ENCODE peak calls at places on chromosomes 7 and 10, in seven cellular contexts. One of them, this sample, is unnamed.

GRCh38 chr10:78523453-78523852 is 489.8 kb downstream of the RPS24 start:
- DNase-seq in NCI-H1105: no peak
- DNase-seq in cardiac muscle cell: no peak
- DNase-seq in NCI-H2171 treated with DMSO at 0.1 percent for 48 hours: no peak
- DNase-seq in neuronal stem cell: no peak
- DNase-seq in endodermal cell: peak
- DNase-seq in brain pericyte: no peak
- DNase-seq in this sample: no peak

GRCh38 chr7:115679423-115679822 is 351.1 kb downstream of the TFEC start:
- DNase-seq in NCI-H1105: no peak
- DNase-seq in cardiac muscle cell: no peak
- DNase-seq in NCI-H2171 treated with DMSO at 0.1 percent for 48 hours: no peak
- DNase-seq in neuronal stem cell: no peak
- DNase-seq in endodermal cell: no peak
- DNase-seq in brain pericyte: no peak
- DNase-seq in this sample: no peak

GRCh38 chr7:47153076-47153475 is 428.8 kb downstream of the TNS3 start:
- DNase-seq in NCI-H1105: peak
- DNase-seq in cardiac muscle cell: peak
- DNase-seq in NCI-H2171 treated with DMSO at 0.1 percent for 48 hours: peak
- DNase-seq in neuronal stem cell: no peak
- DNase-seq in endodermal cell: no peak
- DNase-seq in brain pericyte: peak
- DNase-seq in this sample: peak

GRCh38 chr7:33614357-33615132 is 290.8 kb upstream of the BMPER start:
- DNase-seq in NCI-H1105: no peak
- DNase-seq in cardiac muscle cell: no peak
- DNase-seq in NCI-H2171 treated with DMSO at 0.1 percent for 48 hours: no peak
- DNase-seq in neuronal stem cell: no peak
- DNase-seq in endodermal cell: no peak
- DNase-seq in brain pericyte: no peak
- DNase-seq in this sample: no peak

GRCh38 chr7:11667071-11667809 is 164.8 kb downstream of the THSD7A start:
- DNase-seq in NCI-H1105: no peak
- DNase-seq in cardiac muscle cell: no peak
- DNase-seq in NCI-H2171 treated with DMSO at 0.1 percent for 48 hours: no peak
- DNase-seq in neuronal stem cell: no peak
- DNase-seq in endodermal cell: no peak
- DNase-seq in brain pericyte: no peak
- DNase-seq in this sample: no peak

GRCh38 chr10:62234284-62234605 is 34.4 kb downstream of the RTKN2 start:
- DNase-seq in NCI-H1105: no peak
- DNase-seq in cardiac muscle cell: no peak
- DNase-seq in NCI-H2171 treated with DMSO at 0.1 percent for 48 hours: no peak
- DNase-seq in neuronal stem cell: no peak
- DNase-seq in endodermal cell: no peak
- DNase-seq in brain pericyte: no peak
- DNase-seq in this sample: no peak

GRCh38 chr7:112898432-112899290 is 108.5 kb upstream of the TMEM168 start:
- DNase-seq in NCI-H1105: peak
- DNase-seq in cardiac muscle cell: peak
- DNase-seq in NCI-H2171 treated with DMSO at 0.1 percent for 48 hours: peak
- DNase-seq in neuronal stem cell: peak
- DNase-seq in endodermal cell: peak
- DNase-seq in brain pericyte: peak
- DNase-seq in this sample: peak

GRCh38 chr10:79476645-79477044 is 31.2 kb upstream of the ZCCHC24 start:
- DNase-seq in NCI-H1105: no peak
- DNase-seq in cardiac muscle cell: no peak
- DNase-seq in NCI-H2171 treated with DMSO at 0.1 percent for 48 hours: no peak
- DNase-seq in neuronal stem cell: no peak
- DNase-seq in endodermal cell: no peak
- DNase-seq in brain pericyte: no peak
- DNase-seq in this sample: no peak

GRCh38 chr10:119190353-119190752 is 11.7 kb upstream of the PRDX3 start:
- DNase-seq in NCI-H1105: no peak
- DNase-seq in cardiac muscle cell: peak
- DNase-seq in NCI-H2171 treated with DMSO at 0.1 percent for 48 hours: no peak
- DNase-seq in neuronal stem cell: no peak
- DNase-seq in endodermal cell: no peak
- DNase-seq in brain pericyte: no peak
- DNase-seq in this sample: peak

GRCh38 chr7:103915958-103916357 is 73.5 kb downstream of the RELN start:
- DNase-seq in NCI-H1105: no peak
- DNase-seq in cardiac muscle cell: no peak
- DNase-seq in NCI-H2171 treated with DMSO at 0.1 percent for 48 hours: no peak
- DNase-seq in neuronal stem cell: no peak
- DNase-seq in endodermal cell: no peak
- DNase-seq in brain pericyte: no peak
- DNase-seq in this sample: no peak

GRCh38 chr10:98367626-98368451 is 47.1 kb downstream of the PYROXD2 start:
- DNase-seq in NCI-H1105: no peak
- DNase-seq in cardiac muscle cell: no peak
- DNase-seq in NCI-H2171 treated with DMSO at 0.1 percent for 48 hours: peak
- DNase-seq in neuronal stem cell: no peak
- DNase-seq in endodermal cell: no peak
- DNase-seq in brain pericyte: no peak
- DNase-seq in this sample: no peak

GRCh38 chr10:57921140-57921539 is 346.6 kb downstream of the IPMK start:
- DNase-seq in NCI-H1105: no peak
- DNase-seq in cardiac muscle cell: no peak
- DNase-seq in NCI-H2171 treated with DMSO at 0.1 percent for 48 hours: no peak
- DNase-seq in neuronal stem cell: no peak
- DNase-seq in endodermal cell: no peak
- DNase-seq in brain pericyte: no peak
- DNase-seq in this sample: no peak

GRCh38 chr10:24008164-24009066 is 200.5 kb upstream of the KIAA1217 start:
- DNase-seq in NCI-H1105: no peak
- DNase-seq in cardiac muscle cell: peak
- DNase-seq in NCI-H2171 treated with DMSO at 0.1 percent for 48 hours: no peak
- DNase-seq in neuronal stem cell: peak
- DNase-seq in endodermal cell: peak
- DNase-seq in brain pericyte: no peak
- DNase-seq in this sample: no peak

GRCh38 chr10:123640016-123640535 is 26.1 kb upstream of the GPR26 start:
- DNase-seq in NCI-H1105: no peak
- DNase-seq in cardiac muscle cell: no peak
- DNase-seq in NCI-H2171 treated with DMSO at 0.1 percent for 48 hours: no peak
- DNase-seq in neuronal stem cell: no peak
- DNase-seq in endodermal cell: peak
- DNase-seq in brain pericyte: no peak
- DNase-seq in this sample: no peak

GRCh38 chr7:128697301-128697905 is 25.3 kb downstream of the GARIN1A start:
- DNase-seq in NCI-H1105: no peak
- DNase-seq in cardiac muscle cell: peak
- DNase-seq in NCI-H2171 treated with DMSO at 0.1 percent for 48 hours: peak
- DNase-seq in neuronal stem cell: peak
- DNase-seq in endodermal cell: peak
- DNase-seq in brain pericyte: no peak
- DNase-seq in this sample: peak

GRCh38 chr7:131336956-131337355 is 9.3 kb downstream of the MKLN1 start:
- DNase-seq in NCI-H1105: no peak
- DNase-seq in cardiac muscle cell: peak
- DNase-seq in NCI-H2171 treated with DMSO at 0.1 percent for 48 hours: no peak
- DNase-seq in neuronal stem cell: no peak
- DNase-seq in endodermal cell: no peak
- DNase-seq in brain pericyte: no peak
- DNase-seq in this sample: no peak

GRCh38 chr7:129188892-129189660 is 643 bp downstream of the SMO start:
- DNase-seq in NCI-H1105: no peak
- DNase-seq in cardiac muscle cell: peak
- DNase-seq in NCI-H2171 treated with DMSO at 0.1 percent for 48 hours: no peak
- DNase-seq in neuronal stem cell: no peak
- DNase-seq in endodermal cell: peak
- DNase-seq in brain pericyte: no peak
- DNase-seq in this sample: no peak

GRCh38 chr7:156733638-156734037 is 93.1 kb downstream of the RNF32 start:
- DNase-seq in NCI-H1105: no peak
- DNase-seq in cardiac muscle cell: no peak
- DNase-seq in NCI-H2171 treated with DMSO at 0.1 percent for 48 hours: no peak
- DNase-seq in neuronal stem cell: no peak
- DNase-seq in endodermal cell: no peak
- DNase-seq in brain pericyte: no peak
- DNase-seq in this sample: no peak

This sample was measured in pancreas.